ENCODE peak calls at places on chromosomes 5 and 9, in eight cellular contexts. R is H9, S is Peyer's patch, T is AG04450, J is endothelial cell, Q is transverse colon, A is WTC11, N is body of pancreas. H is an unnamed sample.

GRCh38 chr5:171205375-171205774 is 103.7 kb upstream of the TLX3 start:
- DNase-seq in J (no peak), S (no peak), N (no peak), T (no peak), Q (no peak), R (no peak), A (no peak), H (no peak)

GRCh38 chr5:169848792-169849191 is 131.5 kb downstream of the INSYN2B start:
- DNase-seq in J (no peak), R (no peak), A (no peak), T (no peak), Q (no peak), N (no peak), S (no peak), H (no peak)

GRCh38 chr5:143262393-143263174 is 140.9 kb downstream of the NR3C1 start:
- DNase-seq in Q (no peak), A (no peak), S (no peak), T (peak; percentile 83), R (no peak), J (no peak), N (no peak), H (no peak)

GRCh38 chr9:33159760-33160127 is 7.4 kb downstream of the B4GALT1 start:
- DNase-seq in J (no peak), A (no peak), S (peak; percentile 88), Q (peak; percentile 58), N (peak; percentile 74), T (no peak), R (no peak), H (peak; percentile 50)

GRCh38 chr5:21145376-21145775 is 1157.4 kb upstream of the CDH18 start:
- DNase-seq in Q (no peak), A (no peak), N (no peak), S (no peak), R (no peak), J (no peak), T (no peak), H (no peak)

GRCh38 chr9:112162644-112163413 is 12.3 kb downstream of the SUSD1 start:
- DNase-seq in S (no peak), A (no peak), N (no peak), R (no peak), T (no peak), Q (no peak), J (no peak), H (peak; percentile 22)

GRCh38 chr9:89576404-89576824 is 28.4 kb upstream of the GADD45G start:
- DNase-seq in J (no peak), Q (no peak), N (no peak), S (no peak), R (no peak), T (no peak), A (no peak), H (peak; percentile 35)

GRCh38 chr5:106873558-106873957 is 797.2 kb downstream of the EFNA5 start:
- DNase-seq in R (no peak), A (no peak), J (no peak), N (peak; percentile 37), Q (peak; percentile 82), T (no peak), S (peak; percentile 67), H (no peak)

GRCh38 chr5:100901851-100902341 is 1.2 kb downstream of the ST8SIA4 start:
- DNase-seq in N (peak; percentile 63), Q (peak; percentile 53), R (no peak), A (no peak), J (peak; percentile 38), T (no peak), S (peak; percentile 86), H (peak; percentile 19)

GRCh38 chr9:98549401-98549800 is 159.3 kb downstream of the GABBR2 start:
- DNase-seq in J (no peak), T (no peak), S (no peak), R (no peak), A (no peak), N (no peak), Q (no peak), H (no peak)

GRCh38 chr5:132464155-132464939 is 26.2 kb downstream of the IRF1 start:
- DNase-seq in S (peak; percentile 71), Q (peak; percentile 55), N (no peak), A (no peak), J (no peak), R (no peak), T (no peak), H (no peak)

GRCh38 chr9:33858346-33858869 is 41.4 kb downstream of the UBE2R2 start:
- DNase-seq in T (no peak), R (no peak), J (no peak), N (no peak), A (no peak), Q (no peak), S (no peak), H (no peak)

GRCh38 chr5:5432020-5432707 is 9.7 kb downstream of the ICE1 start:
- DNase-seq in R (no peak), A (no peak), Q (no peak), N (no peak), J (no peak), T (no peak), S (no peak), H (no peak)

GRCh38 chr5:33479321-33479720 is 38.6 kb downstream of the TARS1 start:
- DNase-seq in R (no peak), S (no peak), N (no peak), T (no peak), J (no peak), Q (no peak), A (no peak), H (no peak)

GRCh38 chr5:17022296-17022695 is 86.2 kb upstream of the MYO10 start:
- DNase-seq in S (no peak), J (no peak), R (no peak), N (no peak), A (no peak), T (no peak), Q (no peak), H (no peak)

GRCh38 chr5:139755892-139756671 is 39.5 kb upstream of the PSD2 start:
- DNase-seq in S (peak; percentile 56), Q (no peak), T (no peak), A (peak; percentile 66), N (peak; percentile 18), J (no peak), R (no peak), H (peak; percentile 69)

GRCh38 chr5:95080456-95080855 is 204.4 kb downstream of the MCTP1 start:
- DNase-seq in T (no peak), Q (no peak), N (no peak), J (no peak), S (no peak), R (no peak), A (no peak), H (no peak)

GRCh38 chr9:127945942-127946341 is 8.3 kb upstream of the DPM2 start:
- DNase-seq in N (no peak), R (no peak), T (no peak), J (no peak), Q (no peak), S (no peak), A (no peak), H (no peak)

GRCh38 chr9:28155671-28156070 is 582.4 kb upstream of the C9orf72 start:
- DNase-seq in S (no peak), Q (no peak), T (no peak), J (no peak), R (no peak), N (no peak), A (no peak), H (no peak)

GRCh38 chr5:143751342-143751741 is 60.6 kb upstream of the HMHB1 start:
- DNase-seq in A (no peak), J (no peak), Q (no peak), S (no peak), N (no peak), T (no peak), R (no peak), H (no peak)

GRCh38 chr5:147530801-147531389 is 21.0 kb upstream of the DPYSL3 start:
- DNase-seq in Q (no peak), N (no peak), R (no peak), A (no peak), T (peak; percentile 51), J (no peak), S (no peak), H (no peak)

GRCh38 chr9:69861011-69861410 is 40.4 kb downstream of the CFAP95 start:
- DNase-seq in A (no peak), R (no peak), Q (no peak), N (no peak), S (no peak), T (no peak), J (no peak), H (no peak)

GRCh38 chr5:92678576-92679105 is 902.4 kb downstream of the NR2F1-AS1 start:
- DNase-seq in S (no peak), Q (no peak), J (no peak), A (no peak), N (no peak), R (no peak), T (no peak), H (no peak)
- TF ChIP-seq CTCF in S (no peak), Q (no peak), J (no peak), A (no peak), N (no peak), R (peak; percentile 52), T (peak; percentile 21), H (no peak)

DNA sequence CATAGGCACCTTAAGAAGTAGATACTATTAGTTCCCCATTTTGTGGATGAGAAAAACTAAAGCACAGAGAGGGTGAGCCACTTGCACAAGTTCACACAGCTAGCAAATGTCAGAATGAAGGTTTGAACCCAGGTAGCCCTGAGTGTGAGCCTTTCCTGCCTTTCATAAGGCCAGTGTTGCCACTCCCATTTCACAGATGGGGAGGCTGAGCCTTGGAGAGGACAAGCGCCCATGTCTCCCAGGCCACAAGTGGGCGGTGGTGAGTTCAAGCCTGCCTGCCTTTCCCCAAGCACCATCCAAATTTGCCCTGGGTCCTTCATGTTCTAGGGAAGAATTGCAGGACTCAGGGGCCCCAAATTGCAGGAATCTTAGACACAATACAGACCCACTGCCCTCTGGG is 50.6 kb downstream of the LHX2 start:
- DNase-seq in T (no peak), R (no peak), A (peak; percentile 42), J (no peak), N (no peak), S (no peak), Q (no peak), H (no peak)
- TF ChIP-seq CTCF in T (peak; percentile 20), R (peak; percentile 58), A (peak; percentile 37), J (no peak), N (no peak), S (no peak), Q (no peak), H (no peak)

GRCh38 chr9:123113185-123113584 is 79.7 kb downstream of the GPR21 start:
- DNase-seq in R (no peak), A (no peak), S (no peak), T (no peak), J (no peak), N (no peak), Q (no peak), H (no peak)
- TF ChIP-seq CTCF in R (no peak), A (no peak), S (no peak), T (no peak), J (no peak), N (no peak), Q (no peak), H (no peak)

GRCh38 chr5:180813418-180813817 is 10.8 kb upstream of the MGAT1 start:
- DNase-seq in R (no peak), N (peak; percentile 2), A (no peak), S (no peak), J (no peak), T (no peak), Q (no peak), H (no peak)
- TF ChIP-seq CTCF in R (peak; percentile 19), N (no peak), A (no peak), S (no peak), J (no peak), T (no peak), Q (peak; percentile 19), H (no peak)

GRCh38 chr5:88691945-88692868 is 190.8 kb downstream of the MEF2C start:
- DNase-seq in Q (no peak), S (no peak), A (peak; percentile 42), R (peak; percentile 44), J (no peak), N (no peak), T (no peak), H (no peak)
- TF ChIP-seq CTCF in Q (no peak), S (no peak), A (no peak), R (peak; percentile 10), J (no peak), N (no peak), T (no peak), H (no peak)

H was measured in GM20000.